ENCODE peak calls at places on chromosomes 13 and 19, in nine cellular contexts. One of them, this sample, is unnamed.

GRCh38 chr13:44052843-44053607 is 173.3 kb downstream of the LACC1 start:
- DNase-seq in cardiac fibroblast: peak
- DNase-seq in mammary epithelial cell: no peak
- DNase-seq in stomach: no peak
- DNase-seq in AG09309: peak
- DNase-seq in kidney: no peak
- DNase-seq in body of pancreas: no peak
- DNase-seq in heart right ventricle: no peak
- DNase-seq in right lobe of liver: no peak
- DNase-seq in this sample: no peak

GRCh38 chr19:31974941-31975340 is 370.5 kb upstream of the ZNF507 start:
- DNase-seq in cardiac fibroblast: no peak
- DNase-seq in mammary epithelial cell: no peak
- DNase-seq in stomach: no peak
- DNase-seq in AG09309: no peak
- DNase-seq in kidney: no peak
- DNase-seq in body of pancreas: no peak
- DNase-seq in heart right ventricle: no peak
- DNase-seq in right lobe of liver: no peak
- DNase-seq in this sample: no peak

GRCh38 chr13:111038887-111039286 is 76.2 kb upstream of the ARHGEF7 start:
- DNase-seq in cardiac fibroblast: no peak
- DNase-seq in mammary epithelial cell: no peak
- DNase-seq in stomach: no peak
- DNase-seq in AG09309: no peak
- DNase-seq in kidney: no peak
- DNase-seq in body of pancreas: no peak
- DNase-seq in heart right ventricle: no peak
- DNase-seq in right lobe of liver: no peak
- DNase-seq in this sample: no peak

GRCh38 chr19:7868671-7869452 is 5.3 kb downstream of the PRR36 start:
- DNase-seq in cardiac fibroblast: peak
- DNase-seq in mammary epithelial cell: peak
- DNase-seq in stomach: peak
- DNase-seq in AG09309: no peak
- DNase-seq in kidney: peak
- DNase-seq in body of pancreas: peak
- DNase-seq in heart right ventricle: peak
- DNase-seq in right lobe of liver: peak
- DNase-seq in this sample: no peak

GRCh38 chr13:113497217-113497616 is 6.7 kb upstream of the DCUN1D2 start:
- DNase-seq in cardiac fibroblast: no peak
- DNase-seq in mammary epithelial cell: no peak
- DNase-seq in stomach: no peak
- DNase-seq in AG09309: no peak
- DNase-seq in kidney: no peak
- DNase-seq in body of pancreas: no peak
- DNase-seq in heart right ventricle: no peak
- DNase-seq in right lobe of liver: no peak
- DNase-seq in this sample: no peak

GRCh38 chr13:24007979-24008620 is 110.8 kb upstream of the C1QTNF9B start:
- DNase-seq in cardiac fibroblast: no peak
- DNase-seq in mammary epithelial cell: no peak
- DNase-seq in stomach: no peak
- DNase-seq in AG09309: no peak
- DNase-seq in kidney: no peak
- DNase-seq in body of pancreas: no peak
- DNase-seq in heart right ventricle: no peak
- DNase-seq in right lobe of liver: no peak
- DNase-seq in this sample: no peak

GRCh38 chr13:37293295-37293694 is 187.8 kb upstream of the CSNK1A1L start:
- DNase-seq in cardiac fibroblast: no peak
- DNase-seq in mammary epithelial cell: no peak
- DNase-seq in stomach: no peak
- DNase-seq in AG09309: no peak
- DNase-seq in kidney: no peak
- DNase-seq in body of pancreas: no peak
- DNase-seq in heart right ventricle: no peak
- DNase-seq in right lobe of liver: no peak
- DNase-seq in this sample: no peak

GRCh38 chr19:50890422-50891252 is 17.4 kb downstream of the KLK2 start:
- DNase-seq in cardiac fibroblast: peak
- DNase-seq in mammary epithelial cell: peak
- DNase-seq in stomach: no peak
- DNase-seq in AG09309: no peak
- DNase-seq in kidney: no peak
- DNase-seq in body of pancreas: no peak
- DNase-seq in heart right ventricle: no peak
- DNase-seq in right lobe of liver: no peak
- DNase-seq in this sample: no peak

GRCh38 chr19:33294058-33294798 is 8.1 kb downstream of the CEBPA start:
- DNase-seq in cardiac fibroblast: no peak
- DNase-seq in mammary epithelial cell: no peak
- DNase-seq in stomach: no peak
- DNase-seq in AG09309: no peak
- DNase-seq in kidney: peak
- DNase-seq in body of pancreas: no peak
- DNase-seq in heart right ventricle: no peak
- DNase-seq in right lobe of liver: peak
- DNase-seq in this sample: peak

GRCh38 chr13:113064000-113064533 is 41.5 kb upstream of the F7 start:
- DNase-seq in cardiac fibroblast: no peak
- DNase-seq in mammary epithelial cell: no peak
- DNase-seq in stomach: no peak
- DNase-seq in AG09309: no peak
- DNase-seq in kidney: peak
- DNase-seq in body of pancreas: no peak
- DNase-seq in heart right ventricle: peak
- DNase-seq in right lobe of liver: no peak
- DNase-seq in this sample: no peak

GRCh38 chr19:38676878-38677646 is 29.6 kb downstream of the ACTN4 start:
- DNase-seq in cardiac fibroblast: no peak
- DNase-seq in mammary epithelial cell: no peak
- DNase-seq in stomach: no peak
- DNase-seq in AG09309: no peak
- DNase-seq in kidney: peak
- DNase-seq in body of pancreas: no peak
- DNase-seq in heart right ventricle: no peak
- DNase-seq in right lobe of liver: no peak
- DNase-seq in this sample: no peak

GRCh38 chr13:111610077-111610476 is 289.6 kb downstream of the TEX29 start:
- DNase-seq in cardiac fibroblast: no peak
- DNase-seq in mammary epithelial cell: no peak
- DNase-seq in stomach: no peak
- DNase-seq in AG09309: no peak
- DNase-seq in kidney: no peak
- DNase-seq in body of pancreas: no peak
- DNase-seq in heart right ventricle: no peak
- DNase-seq in right lobe of liver: no peak
- DNase-seq in this sample: no peak

GRCh38 chr13:98108330-98108729 is 34.6 kb upstream of the FARP1 start:
- DNase-seq in cardiac fibroblast: no peak
- DNase-seq in mammary epithelial cell: no peak
- DNase-seq in stomach: no peak
- DNase-seq in AG09309: no peak
- DNase-seq in kidney: no peak
- DNase-seq in body of pancreas: no peak
- DNase-seq in heart right ventricle: no peak
- DNase-seq in right lobe of liver: no peak
- DNase-seq in this sample: no peak

GRCh38 chr13:98103531-98103930 is 39.4 kb upstream of the FARP1 start:
- DNase-seq in cardiac fibroblast: no peak
- DNase-seq in mammary epithelial cell: no peak
- DNase-seq in stomach: no peak
- DNase-seq in AG09309: no peak
- DNase-seq in kidney: no peak
- DNase-seq in body of pancreas: no peak
- DNase-seq in heart right ventricle: no peak
- DNase-seq in right lobe of liver: no peak
- DNase-seq in this sample: no peak

GRCh38 chr13:98105929-98106336 is 37.0 kb upstream of the FARP1 start:
- DNase-seq in cardiac fibroblast: peak
- DNase-seq in mammary epithelial cell: no peak
- DNase-seq in stomach: no peak
- DNase-seq in AG09309: no peak
- DNase-seq in kidney: no peak
- DNase-seq in body of pancreas: no peak
- DNase-seq in heart right ventricle: peak
- DNase-seq in right lobe of liver: no peak
- DNase-seq in this sample: peak

GRCh38 chr13:98099627-98100026 is 43.3 kb upstream of the FARP1 start:
- DNase-seq in cardiac fibroblast: no peak
- DNase-seq in mammary epithelial cell: no peak
- DNase-seq in stomach: no peak
- DNase-seq in AG09309: no peak
- DNase-seq in kidney: no peak
- DNase-seq in body of pancreas: no peak
- DNase-seq in heart right ventricle: no peak
- DNase-seq in right lobe of liver: no peak
- DNase-seq in this sample: no peak

DNA sequence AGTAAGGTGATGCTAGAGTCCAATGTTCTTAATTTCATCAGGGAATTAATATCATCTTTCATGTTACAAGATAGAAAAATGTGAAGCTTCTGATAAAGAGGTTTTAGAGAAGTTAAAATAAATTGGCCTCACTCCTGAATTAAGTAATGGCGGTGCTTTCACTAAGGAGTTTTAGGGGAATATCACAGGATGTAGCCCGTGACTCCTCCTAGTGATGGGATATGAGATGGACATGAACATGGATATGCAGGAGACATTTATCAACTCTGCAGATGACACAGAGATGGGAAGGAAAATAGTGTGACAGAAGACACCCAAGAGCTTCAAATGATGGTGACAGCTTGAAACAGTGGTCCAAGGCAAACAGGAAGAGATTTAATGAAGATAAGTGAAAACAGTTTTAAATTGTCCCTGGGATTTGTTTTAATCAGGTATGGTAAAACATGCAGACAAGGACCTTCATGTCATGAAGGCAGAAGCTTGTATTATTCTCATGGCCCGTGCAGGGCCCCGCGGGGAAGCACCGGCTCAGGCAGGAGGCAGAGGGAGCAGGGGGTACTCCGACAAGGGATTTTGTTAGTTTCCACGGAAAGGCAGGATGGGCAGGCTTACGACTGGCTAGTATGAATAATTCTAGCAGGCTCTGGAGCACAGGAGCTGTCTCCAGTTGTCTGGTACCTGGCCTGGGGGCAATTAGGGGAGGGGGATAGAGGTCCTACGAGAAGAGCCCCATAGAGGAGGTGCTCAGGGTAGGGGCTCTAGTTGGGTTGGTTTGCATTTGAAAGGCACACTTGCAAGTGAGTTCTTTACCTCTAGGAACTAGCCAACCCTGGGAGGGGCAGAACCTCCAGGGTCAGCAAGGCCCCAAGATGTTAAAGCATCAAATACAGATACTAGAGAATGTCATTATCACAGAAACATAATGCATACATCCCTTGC is 38.7 kb upstream of the FARP1 start:
- DNase-seq in cardiac fibroblast: peak
- DNase-seq in mammary epithelial cell: peak
- DNase-seq in stomach: no peak
- DNase-seq in AG09309: no peak
- DNase-seq in kidney: no peak
- DNase-seq in body of pancreas: no peak
- DNase-seq in heart right ventricle: no peak
- DNase-seq in right lobe of liver: no peak
- DNase-seq in this sample: no peak
- H3K4me3 ChIP-seq in cardiac fibroblast: no peak
- H3K4me3 ChIP-seq in mammary epithelial cell: no peak
- H3K4me3 ChIP-seq in stomach: no peak
- H3K4me3 ChIP-seq in AG09309: no peak
- H3K4me3 ChIP-seq in kidney: no peak
- H3K4me3 ChIP-seq in body of pancreas: no peak
- H3K4me3 ChIP-seq in heart right ventricle: no peak
- H3K4me3 ChIP-seq in right lobe of liver: no peak
- H3K4me3 ChIP-seq in this sample: no peak

DNA sequence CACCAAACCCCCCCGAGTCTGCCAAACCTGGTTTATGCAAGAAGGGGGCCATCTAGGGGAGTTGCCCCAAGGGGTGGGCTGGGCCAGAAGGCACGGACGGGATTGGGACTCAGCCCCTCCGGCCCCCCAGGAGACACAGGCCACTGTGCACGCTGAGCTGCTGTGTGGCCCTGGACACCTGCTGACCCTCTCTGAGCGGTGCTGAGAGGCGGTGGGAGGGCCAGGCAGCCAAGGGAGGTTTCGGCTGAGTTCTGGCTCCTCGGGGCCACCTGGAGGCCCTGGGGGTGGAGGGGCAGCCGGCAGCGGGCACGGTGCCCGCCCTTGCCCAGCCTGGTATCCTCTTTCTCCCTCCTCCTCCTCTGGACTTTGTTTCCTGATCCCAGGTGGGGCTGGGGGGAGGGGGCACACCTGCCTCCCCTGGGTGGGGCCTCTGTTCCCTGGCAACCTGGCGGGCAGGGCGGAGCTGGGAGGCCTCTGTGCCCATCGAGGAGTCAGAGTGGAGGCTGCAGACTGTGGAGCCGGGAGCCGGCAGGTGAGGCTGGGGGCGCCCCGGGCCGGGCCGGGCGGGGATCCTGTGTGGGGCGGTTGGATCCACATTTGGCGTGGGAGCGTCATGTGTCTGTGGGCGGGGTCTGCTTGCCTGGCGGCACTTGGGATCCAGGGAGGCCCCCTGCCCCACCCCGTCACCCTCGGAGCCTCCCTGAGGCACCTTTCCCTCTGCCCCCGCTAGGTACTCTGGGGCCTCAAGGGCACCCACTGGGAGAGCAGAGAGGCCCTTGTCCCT is at the start of gene MISP:
- DNase-seq in cardiac fibroblast: no peak
- DNase-seq in mammary epithelial cell: peak
- DNase-seq in stomach: peak
- DNase-seq in AG09309: no peak
- DNase-seq in kidney: peak
- DNase-seq in body of pancreas: peak
- DNase-seq in heart right ventricle: no peak
- DNase-seq in right lobe of liver: no peak
- DNase-seq in this sample: no peak
- H3K4me3 ChIP-seq in cardiac fibroblast: no peak
- H3K4me3 ChIP-seq in mammary epithelial cell: peak
- H3K4me3 ChIP-seq in stomach: peak
- H3K4me3 ChIP-seq in AG09309: no peak
- H3K4me3 ChIP-seq in kidney: peak
- H3K4me3 ChIP-seq in body of pancreas: no peak
- H3K4me3 ChIP-seq in heart right ventricle: no peak
- H3K4me3 ChIP-seq in right lobe of liver: no peak
- H3K4me3 ChIP-seq in this sample: no peak

GRCh38 chr19:952680-953500 is 27.1 kb downstream of the ARID3A start:
- DNase-seq in cardiac fibroblast: no peak
- DNase-seq in mammary epithelial cell: no peak
- DNase-seq in stomach: no peak
- DNase-seq in AG09309: no peak
- DNase-seq in kidney: peak
- DNase-seq in body of pancreas: peak
- DNase-seq in heart right ventricle: no peak
- DNase-seq in right lobe of liver: no peak
- DNase-seq in this sample: peak
- H3K4me3 ChIP-seq in cardiac fibroblast: no peak
- H3K4me3 ChIP-seq in mammary epithelial cell: no peak
- H3K4me3 ChIP-seq in stomach: peak
- H3K4me3 ChIP-seq in AG09309: no peak
- H3K4me3 ChIP-seq in kidney: peak
- H3K4me3 ChIP-seq in body of pancreas: no peak
- H3K4me3 ChIP-seq in heart right ventricle: no peak
- H3K4me3 ChIP-seq in right lobe of liver: no peak
- H3K4me3 ChIP-seq in this sample: peak

GRCh38 chr19:54473983-54474382 is 887 bp upstream of the CDC42EP5 start:
- DNase-seq in cardiac fibroblast: no peak
- DNase-seq in mammary epithelial cell: no peak
- DNase-seq in stomach: no peak
- DNase-seq in AG09309: no peak
- DNase-seq in kidney: peak
- DNase-seq in body of pancreas: no peak
- DNase-seq in heart right ventricle: no peak
- DNase-seq in right lobe of liver: no peak
- DNase-seq in this sample: no peak
- H3K4me3 ChIP-seq in cardiac fibroblast: no peak
- H3K4me3 ChIP-seq in mammary epithelial cell: no peak
- H3K4me3 ChIP-seq in stomach: no peak
- H3K4me3 ChIP-seq in AG09309: no peak
- H3K4me3 ChIP-seq in kidney: peak
- H3K4me3 ChIP-seq in body of pancreas: no peak
- H3K4me3 ChIP-seq in heart right ventricle: no peak
- H3K4me3 ChIP-seq in right lobe of liver: no peak
- H3K4me3 ChIP-seq in this sample: no peak